ENCODE peak calls at places on chromosomes 1 and 21, in eight cellular contexts. R, N, Z, S, H, J, K and M are unnamed samples.
A peak's percentile ranks its signal among the peaks of the same experiment; 100 is the strongest.

GRCh38 chr1:30191154-30191702 is 532.2 kb downstream of the MATN1 start:
- DNase-seq in H (no peak), J (peak; percentile 52), K (peak; percentile 18), Z (peak; percentile 48), R (no peak), N (no peak), S (no peak), M (no peak)

GRCh38 chr1:63142001-63142400 is 180.4 kb upstream of the FOXD3 start:
- DNase-seq in Z (no peak), S (no peak), K (no peak), N (no peak), J (no peak), H (no peak), R (no peak), M (no peak)

GRCh38 chr1:168304865-168305264 is 24.2 kb downstream of the TBX19 start:
- DNase-seq in H (no peak), Z (no peak), R (no peak), N (no peak), K (no peak), J (no peak), S (no peak), M (no peak)

GRCh38 chr1:198620951-198621824 is 17.7 kb upstream of the PTPRC start:
- DNase-seq in J (no peak), H (no peak), N (no peak), Z (no peak), K (peak; percentile 55), R (no peak), S (no peak), M (no peak)

GRCh38 chr1:42179275-42179674 is 14.7 kb upstream of the GUCA2A start:
- DNase-seq in K (no peak), J (no peak), S (no peak), N (no peak), H (no peak), Z (no peak), R (no peak), M (no peak)

GRCh38 chr1:32864375-32865019 is 6.2 kb downstream of the FNDC5 start:
- DNase-seq in K (no peak), R (no peak), J (no peak), H (no peak), S (no peak), Z (no peak), N (no peak), M (no peak)

GRCh38 chr1:199135901-199136300 is 497.1 kb downstream of the PTPRC start:
- DNase-seq in N (no peak), J (no peak), H (no peak), R (no peak), Z (no peak), K (no peak), S (no peak), M (no peak)

GRCh38 chr1:46520063-46520911 is 30.7 kb downstream of the DMBX1 start:
- DNase-seq in S (no peak), Z (peak; percentile 85), R (peak; percentile 68), K (no peak), J (peak; percentile 43), H (peak; percentile 76), N (no peak), M (no peak)

GRCh38 chr1:226938903-226939438 is 1.1 kb upstream of the COQ8A start:
- DNase-seq in N (no peak), Z (peak; percentile 69), H (no peak), R (no peak), J (no peak), S (no peak), K (no peak), M (no peak)

GRCh38 chr1:224377676-224378006 is 21.0 kb downstream of the CNIH4 start:
- DNase-seq in N (no peak), S (no peak), R (no peak), Z (peak; percentile 68), K (no peak), H (no peak), J (no peak), M (no peak)

GRCh38 chr21:41703857-41704501 is 62.9 kb downstream of the RIPK4 start:
- DNase-seq in N (peak; percentile 79), Z (peak; percentile 97), H (no peak), S (no peak), J (peak; percentile 18), K (peak; percentile 87), R (no peak), M (no peak)

GRCh38 chr1:95278173-95278988 is 44.4 kb downstream of the RWDD3 start:
- DNase-seq in J (no peak), H (no peak), N (no peak), R (no peak), K (no peak), S (no peak), Z (no peak), M (no peak)

GRCh38 chr1:14522331-14523241 is 75.9 kb upstream of the KAZN start:
- DNase-seq in S (peak; percentile 23), H (no peak), K (peak; percentile 21), N (no peak), J (peak; percentile 54), R (peak; percentile 46), Z (no peak), M (no peak)

GRCh38 chr1:244322181-244322580 is 129.5 kb downstream of the ADSS2 start:
- DNase-seq in N (no peak), H (no peak), J (no peak), S (no peak), Z (no peak), K (no peak), R (peak; percentile 4), M (no peak)

GRCh38 chr1:161215079-161215478 is at the start of gene FCER1G:
- DNase-seq in Z (no peak), S (peak; percentile 70), K (peak; percentile 50), R (no peak), N (no peak), J (peak; percentile 79), H (peak; percentile 85), M (no peak)

GRCh38 chr1:938088-938683 is 14.5 kb downstream of the SAMD11 start:
- DNase-seq in H (no peak), R (no peak), Z (peak; percentile 58), S (no peak), J (no peak), K (peak; percentile 57), N (peak; percentile 70), M (no peak)

GRCh38 chr1:180566495-180566894 is 7.7 kb downstream of the OVAAL start:
- DNase-seq in H (no peak), N (no peak), J (no peak), Z (no peak), S (no peak), R (no peak), K (no peak), M (no peak)

GRCh38 chr1:180566048-180566447 is 7.3 kb downstream of the OVAAL start:
- DNase-seq in H (no peak), S (no peak), K (no peak), R (no peak), J (no peak), N (no peak), Z (no peak), M (no peak)

GRCh38 chr1:180565472-180565871 is 6.7 kb downstream of the OVAAL start:
- DNase-seq in R (no peak), J (no peak), N (no peak), H (no peak), K (no peak), S (no peak), Z (no peak), M (no peak)

GRCh38 chr1:180568211-180568610 is 9.4 kb downstream of the OVAAL start:
- DNase-seq in J (no peak), K (no peak), S (no peak), R (no peak), N (no peak), H (no peak), Z (no peak), M (no peak)

DNA sequence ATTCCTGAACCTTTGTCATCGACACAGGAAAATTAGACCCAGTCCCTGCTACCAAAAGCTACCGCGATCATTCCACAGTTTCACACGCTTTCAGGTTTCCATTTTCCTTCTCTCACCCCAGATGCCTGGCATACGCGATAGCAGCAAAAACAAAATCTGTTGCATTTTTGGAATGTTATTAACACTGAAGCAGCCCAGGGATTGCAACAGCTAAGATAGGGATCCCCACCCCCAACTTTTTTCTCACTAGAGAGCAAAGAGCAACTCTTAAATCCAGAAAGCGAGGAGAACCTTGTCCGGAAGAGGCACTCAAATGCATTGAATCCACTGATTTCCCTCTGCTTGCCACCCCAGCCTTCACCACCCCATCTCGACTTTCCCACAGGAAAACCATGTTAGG is 8.9 kb downstream of the OVAAL start:
- DNase-seq in R (no peak), H (no peak), K (no peak), S (no peak), N (no peak), J (no peak), Z (no peak), M (no peak)
- H3K4me1 ChIP-seq in R (no peaks in the 10 kb centered on the region), H (no peaks in the 10 kb centered on the region), K (no peaks in the 10 kb centered on the region), S (no peaks in the 10 kb centered on the region), N (no peaks in the 10 kb centered on the region), J (peaks cover 2% of the 10 kb centered on the region), Z (peaks cover 12% of the 10 kb centered on the region), M (no peaks in the 10 kb centered on the region)

DNA sequence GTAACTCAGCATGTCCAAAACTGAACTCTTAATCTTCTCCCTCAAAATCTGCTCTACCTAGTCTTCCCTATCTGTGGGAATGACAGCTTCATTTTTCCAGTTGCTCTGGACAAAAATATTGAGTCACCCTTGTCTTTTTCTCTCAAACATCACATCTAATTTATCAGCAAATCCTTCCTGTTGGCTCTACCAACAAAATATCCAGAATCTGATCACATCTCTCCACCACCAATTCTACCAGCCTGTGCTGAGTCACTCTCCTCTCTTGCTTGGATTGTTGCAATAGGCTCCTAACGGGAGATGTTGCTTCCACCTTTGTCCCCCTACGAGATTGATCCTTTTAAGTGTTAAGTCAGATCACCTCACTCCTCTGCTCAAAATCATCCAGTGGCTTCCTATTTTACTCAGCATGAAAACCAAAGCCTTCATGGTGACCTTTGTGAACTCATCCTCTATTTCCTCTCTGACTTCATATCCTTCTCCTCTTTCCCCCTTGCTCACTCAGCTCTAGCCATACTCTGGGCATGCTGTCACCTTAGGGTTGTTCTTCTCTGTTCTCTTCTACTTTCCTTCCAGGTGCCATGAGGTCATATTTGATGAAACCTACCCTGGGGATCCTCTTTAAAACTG is 21.5 kb upstream of the SMYD2 start:
- DNase-seq in Z (peak; percentile 64), S (no peak), N (no peak), K (no peak), H (no peak), J (no peak), R (no peak), M (no peak)
- H3K27ac ChIP-seq in Z (peak overlapping the region; percentile 71), S (no peak overlapping the region), N (no peak overlapping the region), K (no peak overlapping the region), H (no peak overlapping the region), J (peak overlapping the region; percentile 40), R (no peak overlapping the region), M (no peak overlapping the region)

GRCh38 chr1:205547932-205548827 is 43.7 kb downstream of the CDK18 start:
- DNase-seq in S (no peak), N (no peak), J (peak; percentile 40), K (peak; percentile 7), R (peak; percentile 29), H (no peak), Z (no peak), M (no peak)
- TF ChIP-seq CTCF in S (no peak), N (no peak), J (no peak), K (no peak), R (peak; percentile 13), H (no peak), Z (no peak), M (no peak)

DNA sequence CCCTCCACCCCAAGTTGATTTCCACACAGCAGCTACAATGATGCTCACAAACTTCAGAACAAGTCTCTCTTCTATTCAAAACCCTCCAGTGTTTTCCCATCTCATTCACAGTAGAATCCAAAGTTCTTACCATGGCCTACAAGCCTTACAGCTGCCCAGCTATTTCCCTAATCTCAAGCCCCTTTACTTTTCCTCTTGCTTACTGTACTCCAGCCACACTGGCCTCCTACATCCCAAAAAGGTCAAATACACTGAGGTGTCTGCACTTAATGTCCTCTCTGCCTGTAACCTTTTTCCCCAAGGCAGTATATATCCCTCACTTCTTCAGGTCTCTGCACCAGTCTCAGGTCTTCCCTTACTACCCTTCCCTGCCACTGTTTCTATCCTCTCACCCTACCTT is 2.6 kb downstream of the RAP1A start:
- DNase-seq in R (no peak), N (no peak), J (no peak), H (no peak), S (no peak), Z (no peak), K (no peak), M (no peak)
- H3K4me1 ChIP-seq in R (no peaks in the 10 kb centered on the region), N (no peaks in the 10 kb centered on the region), J (peaks cover 57% of the 10 kb centered on the region), H (peaks cover 52% of the 10 kb centered on the region), S (no peaks in the 10 kb centered on the region), Z (peaks cover 31% of the 10 kb centered on the region), K (peaks cover 22% of the 10 kb centered on the region), M (peaks cover 77% of the 10 kb centered on the region)